ENCODE peak calls at places on chromosomes 5 and 9, in seven cellular contexts. K is A673, Y is fibroblast of lung, M is B cell, W is IMR-90, F is hepatocyte, G is fibroblast of mammary gland. Z is an unnamed sample.

GRCh38 chr9:79390077-79390673 is 181.6 kb upstream of the TLE4 start:
- DNase-seq in K (no peak), W (peak; percentile 92), F (peak; percentile 4), G (no peak), M (no peak), Y (peak; percentile 25), Z (no peak)

GRCh38 chr9:104027295-104027694 is 66.8 kb upstream of the SMC2 start:
- DNase-seq in K (no peak), F (no peak), W (no peak), M (no peak), G (no peak), Y (no peak), Z (no peak)

GRCh38 chr5:78907255-78907886 is 77.7 kb downstream of the ARSB start:
- DNase-seq in W (peak; percentile 99), K (no peak), Y (peak; percentile 96), M (peak; percentile 13), G (peak; percentile 93), F (peak; percentile 47), Z (peak; percentile 24)

GRCh38 chr9:93669958-93670207 is 93.5 kb downstream of the PHF2 start:
- DNase-seq in G (no peak), W (no peak), K (peak; percentile 36), F (no peak), Y (no peak), M (no peak), Z (no peak)

GRCh38 chr9:136901516-136902258 is 15.4 kb downstream of the TRAF2 start:
- DNase-seq in W (peak; percentile 45), G (peak; percentile 41), K (no peak), M (peak; percentile 69), F (peak; percentile 52), Y (no peak), Z (peak; percentile 88)

GRCh38 chr5:1010181-1010510 is 1.5 kb downstream of the NKD2 start:
- DNase-seq in M (no peak), G (no peak), Y (no peak), F (no peak), K (no peak), W (no peak), Z (no peak)

GRCh38 chr5:146103594-146103993 is 1.8 kb downstream of the PLAC8L1 start:
- DNase-seq in G (peak; percentile 8), F (peak; percentile 6), W (no peak), M (no peak), Y (peak; percentile 15), K (no peak), Z (no peak)

GRCh38 chr5:149439899-149440655 is 61.0 kb upstream of the IL17B start:
- DNase-seq in W (peak; percentile 47), G (peak; percentile 58), M (no peak), F (peak; percentile 89), Y (peak; percentile 63), K (peak; percentile 45), Z (no peak)

GRCh38 chr5:93076096-93076495 is 504.9 kb downstream of the NR2F1-AS1 start:
- DNase-seq in Y (no peak), M (no peak), W (peak; percentile 77), K (no peak), G (peak; percentile 35), F (no peak), Z (no peak)

GRCh38 chr5:56501949-56502557 is 268.9 kb upstream of the ANKRD55 start:
- DNase-seq in G (no peak), K (no peak), M (peak; percentile 29), Y (no peak), W (peak; percentile 51), F (no peak), Z (no peak)

GRCh38 chr9:87882627-87883026 is at the start of gene SPATA31E1:
- DNase-seq in Y (no peak), F (no peak), K (no peak), G (peak; percentile 13), W (no peak), M (no peak), Z (no peak)

GRCh38 chr5:8766448-8766847 is 779.4 kb downstream of the SEMA5A start:
- DNase-seq in F (no peak), K (no peak), G (no peak), W (no peak), M (no peak), Y (no peak), Z (no peak)

GRCh38 chr9:111029260-111029659 is 9.0 kb downstream of the LPAR1 start:
- DNase-seq in K (peak; percentile 60), Y (no peak), W (no peak), G (no peak), M (no peak), F (no peak), Z (no peak)

GRCh38 chr5:167754501-167754941 is 536.9 kb upstream of the WWC1 start:
- DNase-seq in M (no peak), W (no peak), Y (no peak), K (peak; percentile 93), F (no peak), G (no peak), Z (no peak)

GRCh38 chr9:93093449-93094293 is 2.3 kb upstream of the CARD19 start:
- DNase-seq in F (peak; percentile 47), W (no peak), Y (no peak), M (peak; percentile 40), G (no peak), K (no peak), Z (peak; percentile 49)

GRCh38 chr5:178199581-178200434 is 4.5 kb upstream of the HNRNPAB start:
- DNase-seq in Y (no peak), F (no peak), K (no peak), W (no peak), G (no peak), M (no peak), Z (no peak)

GRCh38 chr5:178196413-178196812 is 7.9 kb upstream of the HNRNPAB start:
- DNase-seq in K (no peak), F (no peak), Y (no peak), G (no peak), W (no peak), M (no peak), Z (no peak)

GRCh38 chr5:178194026-178194425 is 6.9 kb upstream of the GMCL2 start:
- DNase-seq in G (no peak), K (no peak), W (no peak), Y (no peak), M (no peak), F (no peak), Z (no peak)

GRCh38 chr5:178198706-178199105 is 5.6 kb upstream of the HNRNPAB start:
- DNase-seq in W (no peak), G (no peak), Y (no peak), K (no peak), F (no peak), M (no peak), Z (no peak)

DNA sequence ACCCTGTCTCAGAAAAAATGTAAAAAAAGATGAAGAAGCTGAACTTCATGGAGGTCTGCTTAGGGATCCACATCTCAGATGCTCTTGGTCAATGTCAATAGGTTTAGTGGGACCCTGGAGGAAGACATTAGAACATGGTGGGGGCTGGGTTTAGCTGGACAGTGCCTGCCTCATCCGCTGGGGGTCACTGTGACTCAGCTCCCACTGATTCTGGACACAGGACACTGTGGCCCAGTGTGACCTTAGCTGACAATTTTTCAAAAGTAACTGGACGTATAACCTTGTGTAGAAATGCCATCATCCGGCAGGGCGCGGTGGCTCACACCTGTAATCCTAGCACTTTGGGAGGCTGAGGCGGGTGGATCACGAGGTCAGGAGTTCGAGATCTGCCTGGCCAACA is 7.3 kb upstream of the HNRNPAB start:
- DNase-seq in Y (no peak), F (no peak), M (no peak), W (no peak), K (no peak), G (no peak), Z (peak; percentile 32)
- TF ChIP-seq CTCF in Y (peak; percentile 14), F (peak; percentile 28), M (no peak), W (peak; percentile 20), K (peak; percentile 32), G (peak; percentile 39), Z (peak; percentile 45)

DNA sequence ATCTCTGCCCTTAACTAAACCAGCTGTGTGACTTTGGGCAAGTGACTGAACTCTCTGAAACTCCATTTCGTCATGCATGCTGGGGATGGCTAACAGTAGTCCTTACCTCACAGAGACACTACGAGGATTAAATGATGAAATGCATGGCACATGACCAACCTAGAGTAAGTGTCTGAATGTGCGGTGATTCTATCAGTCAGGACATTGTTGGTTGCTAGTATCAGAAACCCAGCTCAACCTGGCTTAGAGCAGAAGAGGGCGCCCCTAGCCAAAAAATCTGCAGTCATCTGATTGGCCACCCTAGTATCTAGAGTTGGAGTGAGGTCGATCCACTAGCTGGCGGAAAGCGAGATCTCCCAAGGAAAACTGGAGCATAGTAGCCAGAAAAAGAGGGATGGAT is 25.2 kb downstream of the NEURL1B start:
- DNase-seq in K (no peak), W (peak; percentile 17), M (no peak), Y (no peak), F (no peak), G (peak; percentile 30), Z (no peak)
- TF ChIP-seq CTCF in K (no peak), W (peak; percentile 1), M (no peak), Y (no peak), F (no peak), G (no peak), Z (no peak)

GRCh38 chr9:90141723-90142122 is 500.9 kb downstream of the DIRAS2 start:
- DNase-seq in G (peak; percentile 29), W (peak; percentile 29), F (peak; percentile 40), M (peak; percentile 48), Y (peak; percentile 52), K (peak; percentile 21), Z (peak; percentile 19)
- TF ChIP-seq CTCF in G (peak; percentile 61), W (peak; percentile 61), F (peak; percentile 84), M (peak; percentile 77), Y (peak; percentile 39), K (peak; percentile 68), Z (no peak)

DNA sequence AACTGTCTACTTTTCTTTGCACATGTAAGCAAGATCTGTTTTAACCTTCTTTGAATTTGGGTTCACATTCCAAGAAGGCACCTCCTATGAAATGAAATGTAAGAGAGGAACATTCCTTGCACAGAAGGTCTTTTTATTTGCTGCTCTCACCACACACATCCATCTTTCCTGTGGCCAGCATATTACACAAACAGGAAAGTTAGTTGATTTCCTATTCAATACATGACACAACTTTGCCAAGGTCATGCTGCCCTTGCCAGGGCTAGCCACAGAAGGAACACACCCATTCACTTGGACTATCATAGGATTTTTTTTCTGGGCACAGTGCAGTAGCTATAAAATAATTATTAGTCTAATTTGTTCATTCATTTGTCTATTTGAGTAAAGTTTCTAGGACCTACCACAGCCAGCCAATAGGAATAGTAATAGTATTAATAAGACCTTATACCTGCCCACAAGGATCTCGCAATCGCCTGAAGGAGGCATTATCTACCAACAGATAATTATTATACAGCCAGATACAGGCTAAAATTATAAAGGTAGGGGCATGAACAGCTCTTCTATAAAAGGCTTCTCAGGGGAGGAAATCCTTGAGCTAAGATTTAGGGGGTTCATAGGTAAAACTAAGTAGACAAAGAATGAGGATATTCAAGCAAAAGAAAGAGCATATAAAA is 78.1 kb upstream of the NREP start:
- DNase-seq in K (no peak), M (peak; percentile 16), G (peak; percentile 31), F (no peak), W (peak; percentile 32), Y (peak; percentile 39), Z (no peak)
- TF ChIP-seq CTCF in K (no peak), M (no peak), G (no peak), F (no peak), W (peak; percentile 26), Y (no peak), Z (no peak)

GRCh38 chr5:139847790-139848507 is 52.3 kb downstream of the PSD2 start:
- DNase-seq in F (peak; percentile 70), M (peak; percentile 90), Y (no peak), G (no peak), W (no peak), K (peak; percentile 82), Z (peak; percentile 87)
- TF ChIP-seq CTCF in F (no peak), M (peak; percentile 27), Y (no peak), G (no peak), W (no peak), K (no peak), Z (no peak)

Z was measured in GM20000.